ENCODE peak calls at places on chromosomes 4 and X, in four cellular contexts. P, K, D and S are unnamed samples.

GRCh38 chrX:8345473-8345872 is 119.2 kb upstream of the VCX3B start:
- DNase-seq in K (no peak), D (no peak), P (no peak), S (no peak)

GRCh38 chrX:129737921-129738320 is 858 bp upstream of the XPNPEP2 start:
- DNase-seq in D (no peak), K (no peak), P (no peak), S (no peak)

GRCh38 chr4:175509320-175509719 is 302.7 kb downstream of the GPM6A start:
- DNase-seq in K (no peak), P (no peak), D (no peak), S (no peak)

GRCh38 chrX:2410279-2411020 is 90.3 kb downstream of the DHRSX start:
- DNase-seq in P (no peak), K (peak), D (no peak), S (no peak)

GRCh38 chr4:186497043-186497442 is 58.3 kb downstream of the MTNR1A start:
- DNase-seq in D (no peak), K (no peak), P (no peak), S (no peak)

GRCh38 chr4:85498068-85498733 is 23.3 kb downstream of the ARHGAP24 start:
- DNase-seq in K (no peak), D (peak), P (no peak), S (peak)

GRCh38 chrX:14936561-14936960 is 63.3 kb downstream of the MOSPD2 start:
- DNase-seq in P (peak), D (no peak), K (no peak), S (peak)

GRCh38 chr4:2253160-2254084 is 8.5 kb downstream of the MXD4 start:
- DNase-seq in K (peak), P (no peak), D (no peak), S (peak)

GRCh38 chr4:125677665-125678307 is 363.0 kb downstream of the FAT4 start:
- DNase-seq in P (no peak), K (no peak), D (no peak), S (no peak)

GRCh38 chrX:15404712-15405111 is 20.5 kb upstream of the VEGFD start:
- DNase-seq in P (no peak), D (no peak), K (no peak), S (no peak)

GRCh38 chrX:23623797-23624196 is 43.5 kb upstream of the PRDX4 start:
- DNase-seq in K (no peak), P (no peak), D (no peak), S (no peak)

GRCh38 chr4:40749717-40750460 is at the start of gene NSUN7:
- DNase-seq in D (no peak), P (no peak), K (peak), S (peak)

GRCh38 chr4:158169516-158169915 is 3.3 kb downstream of the GASK1B start:
- DNase-seq in P (no peak), D (no peak), K (no peak), S (no peak)

GRCh38 chr4:89914609-89915008 is 20.0 kb downstream of the MMRN1 start:
- DNase-seq in K (no peak), P (no peak), D (no peak), S (no peak)

DNA sequence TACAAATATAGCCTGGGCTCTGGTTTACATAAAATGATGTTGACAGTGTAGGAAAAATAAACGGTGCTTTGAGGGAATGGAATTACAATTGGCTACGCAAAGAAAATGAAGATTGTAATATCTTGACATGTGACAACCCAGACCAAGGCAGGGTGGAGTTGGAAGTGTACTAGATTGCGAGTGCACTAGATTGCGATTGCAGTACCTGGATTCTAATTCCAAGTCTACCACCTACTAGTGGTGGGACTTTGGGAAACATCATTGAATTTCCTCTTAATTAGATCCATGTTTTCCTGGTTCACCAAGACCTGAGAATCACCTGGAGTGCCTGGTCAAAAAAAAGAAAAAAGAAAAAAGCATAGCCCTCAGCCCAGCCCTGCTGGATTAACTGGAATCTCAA is 18.6 kb downstream of the EGF start:
- DNase-seq in K (no peak), P (no peak), D (no peak), S (no peak)
- TF ChIP-seq CTCF in K (no peak), P (no peak), D (no peak), S (no peak)

GRCh38 chrX:12709047-12709446 is 82.2 kb upstream of the PRPS2 start:
- DNase-seq in D (no peak), K (peak), P (no peak), S (no peak)
- TF ChIP-seq CTCF in D (no peak), K (no peak), P (peak), S (no peak)

GRCh38 chr4:129153700-129154099 is 57.7 kb downstream of the C4orf33 start:
- DNase-seq in D (no peak), P (no peak), K (no peak), S (no peak)
- TF ChIP-seq CTCF in D (no peak), P (no peak), K (no peak), S (no peak)

GRCh38 chr4:17234678-17235077 is 277.2 kb downstream of the QDPR start:
- DNase-seq in K (no peak), P (no peak), D (no peak), S (no peak)
- TF ChIP-seq CTCF in K (no peak), P (no peak), D (no peak), S (no peak)

DNA sequence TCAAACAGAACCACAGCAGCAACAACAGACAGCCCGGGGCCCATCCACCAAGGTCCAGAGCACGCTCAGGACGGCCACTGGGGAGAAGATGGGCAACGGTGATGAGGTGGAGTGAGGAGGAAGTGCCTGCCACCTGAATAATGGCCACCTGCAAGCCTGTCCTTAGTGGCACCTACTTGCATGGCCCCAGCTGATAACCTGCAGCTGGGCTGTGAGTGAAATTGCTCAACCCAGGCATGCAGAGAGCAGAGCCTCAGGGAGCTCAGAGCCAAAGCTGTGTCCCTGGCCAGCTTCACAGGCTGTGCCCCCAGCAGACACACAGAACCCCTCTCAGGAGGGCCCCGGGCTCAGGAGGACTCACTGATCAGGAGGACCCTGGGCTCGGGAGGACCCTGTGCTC is 102.4 kb upstream of the ADRA2C start:
- DNase-seq in K (no peak), P (no peak), D (no peak), S (no peak)
- TF ChIP-seq CTCF in K (no peak), P (no peak), D (no peak), S (no peak)

DNA sequence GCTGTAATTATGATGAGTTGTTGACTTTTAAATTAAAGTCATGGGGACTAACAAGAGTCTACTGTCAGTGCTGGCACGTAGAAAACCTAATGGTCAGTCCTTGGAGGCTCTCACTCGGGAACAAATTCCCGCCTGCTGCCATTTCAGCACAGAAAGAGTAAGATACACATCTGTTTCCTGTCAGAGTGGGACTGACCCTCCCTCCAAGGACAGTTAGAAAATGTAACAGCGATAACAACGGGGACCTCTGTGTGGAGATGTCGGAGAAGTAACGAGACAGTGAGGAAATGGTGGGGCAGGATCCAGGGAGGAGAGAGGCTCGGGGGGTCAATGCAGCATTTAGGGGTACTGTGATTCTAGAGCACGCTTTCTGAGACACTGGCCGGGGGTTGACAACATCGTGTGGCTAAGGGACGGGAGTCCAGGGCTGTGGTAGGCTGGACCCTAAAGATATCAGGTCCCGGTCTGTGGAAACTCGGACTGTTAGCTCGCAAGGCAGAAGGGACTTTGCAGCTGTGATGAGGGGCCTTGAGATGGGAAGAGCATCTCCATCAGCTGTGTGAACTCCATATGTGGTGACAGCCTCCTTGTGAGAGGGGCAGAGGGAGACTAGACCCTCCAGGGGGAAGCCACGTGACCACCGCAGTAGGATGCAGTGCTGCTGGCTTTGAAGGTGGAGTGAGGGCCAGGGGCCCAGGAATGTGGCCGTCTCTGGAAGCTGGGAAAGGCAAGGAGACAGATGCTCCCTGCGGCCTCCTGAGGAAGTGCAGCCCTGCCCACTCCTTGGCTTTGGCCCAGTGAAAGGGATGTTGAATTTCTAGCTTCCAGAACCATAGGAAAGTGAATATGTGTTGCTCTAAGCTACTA is 35.8 kb upstream of the SORCS2 start:
- DNase-seq in K (no peak), P (no peak), D (no peak), S (peak)
- TF ChIP-seq CTCF in K (no peak), P (peak), D (peak), S (peak)

GRCh38 chr4:86921608-86922252 is 13.1 kb upstream of the AFF1 start:
- DNase-seq in K (no peak), P (no peak), D (no peak), S (no peak)

GRCh38 chr4:86918539-86919072 is 16.2 kb upstream of the AFF1 start:
- DNase-seq in K (no peak), D (no peak), P (no peak), S (no peak)

GRCh38 chr4:86916392-86916791 is 18.4 kb upstream of the AFF1 start:
- DNase-seq in K (no peak), P (no peak), D (no peak), S (no peak)

GRCh38 chr4:86917212-86918039 is 17.4 kb upstream of the AFF1 start:
- DNase-seq in D (no peak), P (no peak), K (no peak), S (no peak)

GRCh38 chr4:86919824-86920223 is 15.0 kb upstream of the AFF1 start:
- DNase-seq in D (no peak), K (no peak), P (no peak), S (no peak)
- TF ChIP-seq CTCF in D (no peak), K (no peak), P (no peak), S (no peak)